ENCODE peak calls at places on chromosomes 2 and 18, in ten cellular contexts. T is lower lobe of right lung; K is left ventricle myocardium superior; Q is body of pancreas; N is left lung; R is heart right ventricle; A is SK-N-SH treated with all-trans-retinoic acid at 6 μM for 48 hours; O is A549; Z is naive thymus-derived CD8-positive, alpha-beta T cell; P is activated CD4-positive, alpha-beta T cell treated with anti-CD3 and anti-CD28 coated beads for 36 hours. Y is an unnamed sample.

GRCh38 chr2:237652854-237653253 is 25.5 kb downstream of the LRRFIP1 start:
- ATAC-seq in T (no peak), K (no peak), Q (no peak), N (no peak), R (no peak), A (no peak), O (no peak), Z (no peak), P (no peak), Y (no peak)

GRCh38 chr2:32825291-32825712 is 121.5 kb upstream of the LTBP1 start:
- ATAC-seq in T (no peak), K (peak; percentile 59), Q (no peak), N (no peak), R (peak; percentile 67), A (peak; percentile 78), O (no peak), Z (no peak), P (no peak), Y (no peak)

GRCh38 chr18:36153771-36154170 is 24.1 kb downstream of the ELP2 start:
- ATAC-seq in T (no peak), K (no peak), Q (no peak), N (peak; percentile 39), R (no peak), A (no peak), O (no peak), Z (no peak), P (no peak), Y (no peak)

GRCh38 chr2:64730551-64731305 is 77.0 kb upstream of the SERTAD2 start:
- ATAC-seq in T (peak; percentile 87), K (peak; percentile 93), Q (peak; percentile 97), N (peak; percentile 92), R (peak; percentile 86), A (peak; percentile 85), O (no peak), Z (peak; percentile 86), P (peak; percentile 68), Y (peak; percentile 73)

GRCh38 chr2:203376173-203376572 is 48.0 kb downstream of the ABI2 start:
- ATAC-seq in T (no peak), K (no peak), Q (no peak), N (no peak), R (no peak), A (no peak), O (peak; percentile 39), Z (peak; percentile 64), P (no peak), Y (no peak)

GRCh38 chr2:112869258-112869842 is 32.8 kb upstream of the IL1B start:
- ATAC-seq in T (peak; percentile 85), K (peak; percentile 74), Q (peak; percentile 50), N (peak; percentile 93), R (peak; percentile 94), A (no peak), O (no peak), Z (no peak), P (peak; percentile 47), Y (peak; percentile 51)

GRCh38 chr2:120825370-120826259 is 89.9 kb downstream of the GLI2 start:
- ATAC-seq in T (peak; percentile 79), K (peak; percentile 90), Q (no peak), N (peak; percentile 56), R (peak; percentile 33), A (peak; percentile 76), O (no peak), Z (no peak), P (no peak), Y (no peak)

GRCh38 chr2:226087051-226087450 is 687.5 kb downstream of the NYAP2 start:
- ATAC-seq in T (peak; percentile 19), K (peak; percentile 73), Q (no peak), N (no peak), R (no peak), A (no peak), O (no peak), Z (no peak), P (no peak), Y (no peak)

GRCh38 chr2:227366861-227367800 is 12.0 kb downstream of the TM4SF20 start:
- ATAC-seq in T (peak; percentile 52), K (peak; percentile 39), Q (no peak), N (peak; percentile 62), R (no peak), A (peak; percentile 81), O (peak; percentile 94), Z (no peak), P (no peak), Y (no peak)

GRCh38 chr2:164896634-164897033 is 55.0 kb upstream of the COBLL1 start:
- ATAC-seq in T (no peak), K (no peak), Q (peak; percentile 66), N (peak; percentile 87), R (no peak), A (peak; percentile 95), O (peak; percentile 75), Z (no peak), P (peak; percentile 90), Y (peak; percentile 87)

GRCh38 chr2:68662466-68662865 is 19.1 kb downstream of the PROKR1 start:
- ATAC-seq in T (no peak), K (no peak), Q (no peak), N (peak; percentile 33), R (no peak), A (no peak), O (no peak), Z (no peak), P (no peak), Y (no peak)

GRCh38 chr2:124267821-124268220 is 242.7 kb downstream of the CNTNAP5 start:
- ATAC-seq in T (no peak), K (peak; percentile 29), Q (no peak), N (no peak), R (no peak), A (no peak), O (no peak), Z (no peak), P (no peak), Y (no peak)

GRCh38 chr18:58755304-58756010 is 84.2 kb downstream of the MALT1 start:
- ATAC-seq in T (peak; percentile 21), K (peak; percentile 91), Q (peak; percentile 9), N (no peak), R (peak; percentile 56), A (no peak), O (no peak), Z (peak; percentile 80), P (peak; percentile 42), Y (peak; percentile 61)

GRCh38 chr2:225429718-225430117 is 30.2 kb downstream of the NYAP2 start:
- ATAC-seq in T (no peak), K (no peak), Q (peak; percentile 95), N (peak; percentile 32), R (no peak), A (peak; percentile 63), O (no peak), Z (no peak), P (no peak), Y (no peak)

GRCh38 chr18:57915848-57916596 is 112.9 kb upstream of the ATP8B1 start:
- ATAC-seq in T (no peak), K (no peak), Q (peak; percentile 42), N (no peak), R (peak; percentile 83), A (peak; percentile 51), O (no peak), Z (no peak), P (peak; percentile 60), Y (peak; percentile 44)

GRCh38 chr2:69615078-69615630 is 28.4 kb downstream of the AAK1 start:
- ATAC-seq in T (no peak), K (no peak), Q (no peak), N (no peak), R (no peak), A (no peak), O (no peak), Z (no peak), P (no peak), Y (no peak)

GRCh38 chr2:39898934-39899333 is 119.9 kb upstream of the THUMPD2 start:
- ATAC-seq in T (no peak), K (no peak), Q (no peak), N (no peak), R (no peak), A (no peak), O (no peak), Z (no peak), P (no peak), Y (no peak)

GRCh38 chr2:20126040-20126439 is 74.6 kb upstream of the LAPTM4A start:
- ATAC-seq in T (no peak), K (peak; percentile 29), Q (peak; percentile 43), N (no peak), R (peak; percentile 82), A (no peak), O (no peak), Z (no peak), P (no peak), Y (no peak)

GRCh38 chr2:74513605-74514367 is 464 bp upstream of the TLX2 start:
- ATAC-seq in T (no peak), K (no peak), Q (no peak), N (no peak), R (no peak), A (peak; percentile 18), O (peak; percentile 55), Z (no peak), P (peak; percentile 44), Y (peak; percentile 51)

GRCh38 chr2:160747771-160748170 is 254.2 kb upstream of the RBMS1 start:
- ATAC-seq in T (no peak), K (no peak), Q (no peak), N (no peak), R (no peak), A (peak; percentile 93), O (peak; percentile 66), Z (no peak), P (no peak), Y (no peak)

GRCh38 chr2:64934530-64934929 is 54.7 kb upstream of the SLC1A4 start:
- ATAC-seq in T (no peak), K (no peak), Q (no peak), N (no peak), R (no peak), A (no peak), O (no peak), Z (no peak), P (no peak), Y (no peak)

GRCh38 chr18:12975488-12975887 is 15.7 kb upstream of the CEP192 start:
- ATAC-seq in T (no peak), K (peak; percentile 40), Q (no peak), N (no peak), R (no peak), A (no peak), O (no peak), Z (no peak), P (no peak), Y (no peak)

GRCh38 chr2:144201868-144202468 is 318.0 kb downstream of the ZEB2 start:
- ATAC-seq in T (no peak), K (no peak), Q (no peak), N (no peak), R (no peak), A (no peak), O (no peak), Z (no peak), P (peak; percentile 80), Y (peak; percentile 80)

GRCh38 chr2:43714164-43714563 is 37.9 kb upstream of the C1GALT1C1L start:
- ATAC-seq in T (no peak), K (no peak), Q (no peak), N (no peak), R (no peak), A (peak; percentile 45), O (no peak), Z (no peak), P (no peak), Y (no peak)

GRCh38 chr2:102142829-102143449 is 393 bp downstream of the IL1R1 start:
- ATAC-seq in T (no peak), K (peak; percentile 8), Q (peak; percentile 16), N (peak; percentile 15), R (no peak), A (peak; percentile 5), O (peak; percentile 72), Z (no peak), P (peak; percentile 7), Y (peak; percentile 11)

GRCh38 chr18:79680100-79680879 is 687 bp downstream of the CTDP1 start:
- ATAC-seq in T (no peak), K (no peak), Q (no peak), N (no peak), R (no peak), A (no peak), O (peak; percentile 37), Z (no peak), P (no peak), Y (peak; percentile 10)

GRCh38 chr18:78992041-78992735 is 12.6 kb downstream of the SALL3 start:
- ATAC-seq in T (no peak), K (no peak), Q (no peak), N (no peak), R (no peak), A (no peak), O (no peak), Z (no peak), P (peak; percentile 36), Y (no peak)

GRCh38 chr18:64645753-64646152 is 496.9 kb upstream of the LINC00305 start:
- ATAC-seq in T (peak; percentile 34), K (no peak), Q (no peak), N (no peak), R (no peak), A (no peak), O (no peak), Z (no peak), P (no peak), Y (no peak)

Y was measured in activated T-helper 17 cell treated with anti-CD3 and anti-CD28 coated beads, Interleukin-2, amount 50 U/mL, for 72 hours.